ENCODE peak calls at places on chromosomes 5 and 9, in seven cellular contexts. J is astrocyte of the cerebellum; Q is stromal cell of bone marrow; G is RWPE1; X is HEK293T; T is foreskin fibroblast; O is activated CD4-positive, alpha-beta T cell treated with anti-CD3 and anti-CD28 coated beads for 36 hours. I is an unnamed sample.

GRCh38 chr9:35516481-35516880 is 26.6 kb downstream of the RUSC2 start:
- DNase-seq in J (no peak), Q (no peak), G (peak), X (no peak), T (peak), O (no peak), I (no peak)

GRCh38 chr9:74245871-74246552 is 251.1 kb upstream of the RORB start:
- DNase-seq in J (no peak), Q (no peak), G (no peak), X (no peak), T (no peak), O (no peak), I (no peak)

GRCh38 chr5:168295574-168296201 is 4.2 kb downstream of the WWC1 start:
- DNase-seq in J (peak), Q (peak), G (peak), X (peak), T (peak), O (no peak), I (peak)

GRCh38 chr5:68114641-68115040 is 100.9 kb upstream of the PIK3R1 start:
- DNase-seq in J (peak), Q (peak), G (peak), X (no peak), T (peak), O (peak), I (peak)

GRCh38 chr9:77162366-77162765 is 15.0 kb upstream of the VPS13A start:
- DNase-seq in J (no peak), Q (no peak), G (no peak), X (no peak), T (no peak), O (no peak), I (no peak)

GRCh38 chr5:1760656-1761452 is 38.8 kb downstream of the MRPL36 start:
- DNase-seq in J (no peak), Q (no peak), G (no peak), X (no peak), T (no peak), O (peak), I (no peak)

GRCh38 chr5:172830275-172830799 is 3.7 kb upstream of the ERGIC1 start:
- DNase-seq in J (no peak), Q (no peak), G (no peak), X (no peak), T (no peak), O (no peak), I (no peak)

GRCh38 chr5:74978347-74978746 is 74.0 kb downstream of the GCNT4 start:
- DNase-seq in J (no peak), Q (no peak), G (no peak), X (no peak), T (no peak), O (no peak), I (no peak)

GRCh38 chr5:159797566-159797965 is 118.7 kb upstream of the ADRA1B start:
- DNase-seq in J (no peak), Q (no peak), G (no peak), X (no peak), T (no peak), O (no peak), I (no peak)

GRCh38 chr5:136810198-136810823 is 445.0 kb upstream of the TRPC7 start:
- DNase-seq in J (peak), Q (peak), G (peak), X (no peak), T (peak), O (no peak), I (peak)

GRCh38 chr5:95238560-95239325 is 46.2 kb downstream of the MCTP1 start:
- DNase-seq in J (peak), Q (peak), G (peak), X (no peak), T (peak), O (no peak), I (no peak)

GRCh38 chr5:118430076-118430475 is 558.3 kb downstream of the DTWD2 start:
- DNase-seq in J (no peak), Q (no peak), G (no peak), X (no peak), T (no peak), O (no peak), I (no peak)

GRCh38 chr9:126933334-126933980 is 18.9 kb downstream of the RALGPS1 start:
- DNase-seq in J (no peak), Q (no peak), G (no peak), X (no peak), T (no peak), O (no peak), I (no peak)

GRCh38 chr5:143372187-143372829 is 31.2 kb downstream of the NR3C1 start:
- DNase-seq in J (no peak), Q (no peak), G (peak), X (no peak), T (peak), O (no peak), I (no peak)

GRCh38 chr5:125227333-125228075 is 481.1 kb upstream of the ZNF608 start:
- DNase-seq in J (no peak), Q (no peak), G (no peak), X (peak), T (peak), O (no peak), I (no peak)

GRCh38 chr9:72041775-72042194 is 18.6 kb downstream of the C9orf57 start:
- DNase-seq in J (peak), Q (peak), G (peak), X (no peak), T (peak), O (no peak), I (peak)

GRCh38 chr5:77420940-77421339 is 71.2 kb downstream of the WDR41 start:
- DNase-seq in J (no peak), Q (no peak), G (no peak), X (no peak), T (no peak), O (no peak), I (no peak)

GRCh38 chr9:136381311-136381710 is 7.8 kb upstream of the CARD9 start:
- DNase-seq in J (no peak), Q (no peak), G (no peak), X (no peak), T (no peak), O (no peak), I (no peak)

GRCh38 chr5:56585973-56586740 is 229.2 kb upstream of the MAP3K1 start:
- DNase-seq in J (no peak), Q (no peak), G (no peak), X (no peak), T (peak), O (peak), I (no peak)

GRCh38 chr9:127567898-127568617 is 44.0 kb upstream of the STXBP1 start:
- DNase-seq in J (no peak), Q (no peak), G (no peak), X (peak), T (no peak), O (peak), I (no peak)

GRCh38 chr5:76472338-76473336 is 69.6 kb downstream of the IQGAP2 start:
- DNase-seq in J (no peak), Q (no peak), G (peak), X (no peak), T (no peak), O (peak), I (no peak)

GRCh38 chr9:34988218-34989055 is 1.1 kb upstream of the DNAJB5 start:
- DNase-seq in J (no peak), Q (no peak), G (no peak), X (no peak), T (peak), O (peak), I (no peak)

GRCh38 chr5:116536279-116537161 is 38.1 kb downstream of the SEMA6A start:
- DNase-seq in J (no peak), Q (no peak), G (no peak), X (no peak), T (no peak), O (no peak), I (no peak)

GRCh38 chr9:75088646-75089368 is 493 bp downstream of the OSTF1 start:
- DNase-seq in J (no peak), Q (peak), G (peak), X (peak), T (peak), O (peak), I (no peak)

GRCh38 chr9:101574773-101575333 is 19.9 kb downstream of the PPP3R2 start:
- DNase-seq in J (no peak), Q (no peak), G (no peak), X (no peak), T (no peak), O (no peak), I (no peak)

GRCh38 chr9:135372501-135373008 is 107.0 kb upstream of the PPP1R26 start:
- DNase-seq in J (no peak), Q (no peak), G (no peak), X (no peak), T (no peak), O (no peak), I (no peak)

GRCh38 chr5:40447438-40447837 is 232.3 kb upstream of the PTGER4 start:
- DNase-seq in J (no peak), Q (peak), G (no peak), X (no peak), T (peak), O (no peak), I (no peak)

GRCh38 chr9:90964101-90965020 is 162.7 kb downstream of the SYK start:
- DNase-seq in J (no peak), Q (no peak), G (no peak), X (no peak), T (no peak), O (peak), I (no peak)

I was measured in AG09309.